ENCODE peak calls at places on chromosomes 6 and 20, in seven cellular contexts. One of them, this sample, is unnamed.

GRCh38 chr6:4732691-4733315 is 43.4 kb upstream of the CDYL start:
- DNase-seq in adipocyte: peak
- DNase-seq in EL: peak
- DNase-seq in NCI-H1436: no peak
- DNase-seq in amygdala: no peak
- DNase-seq in stimulated activated effector memory CD8-positive, alpha-beta T cell treated with anti-CD3 and anti-CD28 coated beads, Interleukin-12 subunit alpha, Interleukin-12 subunit beta, amount 100 ng/mL, for 72 hours: no peak
- DNase-seq in NCI-H2171: no peak
- DNase-seq in this sample: peak

GRCh38 chr20:57000441-57000968 is 265.9 kb downstream of the BMP7 start:
- DNase-seq in adipocyte: no peak
- DNase-seq in EL: no peak
- DNase-seq in NCI-H1436: no peak
- DNase-seq in amygdala: no peak
- DNase-seq in stimulated activated effector memory CD8-positive, alpha-beta T cell treated with anti-CD3 and anti-CD28 coated beads, Interleukin-12 subunit alpha, Interleukin-12 subunit beta, amount 100 ng/mL, for 72 hours: no peak
- DNase-seq in NCI-H2171: no peak
- DNase-seq in this sample: peak

GRCh38 chr20:25020345-25020744 is 27.8 kb upstream of the APMAP start:
- DNase-seq in adipocyte: no peak
- DNase-seq in EL: no peak
- DNase-seq in NCI-H1436: no peak
- DNase-seq in amygdala: no peak
- DNase-seq in stimulated activated effector memory CD8-positive, alpha-beta T cell treated with anti-CD3 and anti-CD28 coated beads, Interleukin-12 subunit alpha, Interleukin-12 subunit beta, amount 100 ng/mL, for 72 hours: no peak
- DNase-seq in NCI-H2171: no peak
- DNase-seq in this sample: no peak

GRCh38 chr6:33492093-33492492 is 37.7 kb downstream of the ZBTB9 start:
- DNase-seq in adipocyte: no peak
- DNase-seq in EL: no peak
- DNase-seq in NCI-H1436: no peak
- DNase-seq in amygdala: no peak
- DNase-seq in stimulated activated effector memory CD8-positive, alpha-beta T cell treated with anti-CD3 and anti-CD28 coated beads, Interleukin-12 subunit alpha, Interleukin-12 subunit beta, amount 100 ng/mL, for 72 hours: no peak
- DNase-seq in NCI-H2171: no peak
- DNase-seq in this sample: no peak

GRCh38 chr20:16712541-16712947 is 17.3 kb upstream of the SNRPB2 start:
- DNase-seq in adipocyte: no peak
- DNase-seq in EL: no peak
- DNase-seq in NCI-H1436: no peak
- DNase-seq in amygdala: no peak
- DNase-seq in stimulated activated effector memory CD8-positive, alpha-beta T cell treated with anti-CD3 and anti-CD28 coated beads, Interleukin-12 subunit alpha, Interleukin-12 subunit beta, amount 100 ng/mL, for 72 hours: no peak
- DNase-seq in NCI-H2171: no peak
- DNase-seq in this sample: no peak

GRCh38 chr6:44451803-44452690 is 64.5 kb downstream of the CDC5L start:
- DNase-seq in adipocyte: no peak
- DNase-seq in EL: no peak
- DNase-seq in NCI-H1436: no peak
- DNase-seq in amygdala: no peak
- DNase-seq in stimulated activated effector memory CD8-positive, alpha-beta T cell treated with anti-CD3 and anti-CD28 coated beads, Interleukin-12 subunit alpha, Interleukin-12 subunit beta, amount 100 ng/mL, for 72 hours: no peak
- DNase-seq in NCI-H2171: no peak
- DNase-seq in this sample: no peak

GRCh38 chr6:18293192-18293904 is 29.0 kb upstream of the DEK start:
- DNase-seq in adipocyte: no peak
- DNase-seq in EL: peak
- DNase-seq in NCI-H1436: no peak
- DNase-seq in amygdala: no peak
- DNase-seq in stimulated activated effector memory CD8-positive, alpha-beta T cell treated with anti-CD3 and anti-CD28 coated beads, Interleukin-12 subunit alpha, Interleukin-12 subunit beta, amount 100 ng/mL, for 72 hours: no peak
- DNase-seq in NCI-H2171: no peak
- DNase-seq in this sample: no peak

GRCh38 chr6:105573138-105573537 is 170.3 kb upstream of the PREP start:
- DNase-seq in adipocyte: no peak
- DNase-seq in EL: peak
- DNase-seq in NCI-H1436: no peak
- DNase-seq in amygdala: no peak
- DNase-seq in stimulated activated effector memory CD8-positive, alpha-beta T cell treated with anti-CD3 and anti-CD28 coated beads, Interleukin-12 subunit alpha, Interleukin-12 subunit beta, amount 100 ng/mL, for 72 hours: no peak
- DNase-seq in NCI-H2171: no peak
- DNase-seq in this sample: no peak

GRCh38 chr6:77650098-77650663 is 2.7 kb upstream of the MEI4 start:
- DNase-seq in adipocyte: no peak
- DNase-seq in EL: peak
- DNase-seq in NCI-H1436: no peak
- DNase-seq in amygdala: no peak
- DNase-seq in stimulated activated effector memory CD8-positive, alpha-beta T cell treated with anti-CD3 and anti-CD28 coated beads, Interleukin-12 subunit alpha, Interleukin-12 subunit beta, amount 100 ng/mL, for 72 hours: no peak
- DNase-seq in NCI-H2171: no peak
- DNase-seq in this sample: no peak

GRCh38 chr20:3758566-3758965 is 9.0 kb downstream of the ADISSP start:
- DNase-seq in adipocyte: no peak
- DNase-seq in EL: no peak
- DNase-seq in NCI-H1436: no peak
- DNase-seq in amygdala: no peak
- DNase-seq in stimulated activated effector memory CD8-positive, alpha-beta T cell treated with anti-CD3 and anti-CD28 coated beads, Interleukin-12 subunit alpha, Interleukin-12 subunit beta, amount 100 ng/mL, for 72 hours: no peak
- DNase-seq in NCI-H2171: no peak
- DNase-seq in this sample: no peak

GRCh38 chr6:136103763-136104311 is 146.3 kb downstream of the MTFR2 start:
- DNase-seq in adipocyte: no peak
- DNase-seq in EL: no peak
- DNase-seq in NCI-H1436: no peak
- DNase-seq in amygdala: no peak
- DNase-seq in stimulated activated effector memory CD8-positive, alpha-beta T cell treated with anti-CD3 and anti-CD28 coated beads, Interleukin-12 subunit alpha, Interleukin-12 subunit beta, amount 100 ng/mL, for 72 hours: no peak
- DNase-seq in NCI-H2171: no peak
- DNase-seq in this sample: no peak

GRCh38 chr6:170037541-170038250 is 253.2 kb downstream of the DLL1 start:
- DNase-seq in adipocyte: no peak
- DNase-seq in EL: no peak
- DNase-seq in NCI-H1436: peak
- DNase-seq in amygdala: no peak
- DNase-seq in stimulated activated effector memory CD8-positive, alpha-beta T cell treated with anti-CD3 and anti-CD28 coated beads, Interleukin-12 subunit alpha, Interleukin-12 subunit beta, amount 100 ng/mL, for 72 hours: no peak
- DNase-seq in NCI-H2171: no peak
- DNase-seq in this sample: no peak

GRCh38 chr6:111524252-111524651 is 41.2 kb upstream of the REV3L start:
- DNase-seq in adipocyte: no peak
- DNase-seq in EL: no peak
- DNase-seq in NCI-H1436: no peak
- DNase-seq in amygdala: no peak
- DNase-seq in stimulated activated effector memory CD8-positive, alpha-beta T cell treated with anti-CD3 and anti-CD28 coated beads, Interleukin-12 subunit alpha, Interleukin-12 subunit beta, amount 100 ng/mL, for 72 hours: no peak
- DNase-seq in NCI-H2171: no peak
- DNase-seq in this sample: no peak

GRCh38 chr20:18133962-18134361 is 3.7 kb upstream of the KAT14 start:
- DNase-seq in adipocyte: no peak
- DNase-seq in EL: no peak
- DNase-seq in NCI-H1436: no peak
- DNase-seq in amygdala: no peak
- DNase-seq in stimulated activated effector memory CD8-positive, alpha-beta T cell treated with anti-CD3 and anti-CD28 coated beads, Interleukin-12 subunit alpha, Interleukin-12 subunit beta, amount 100 ng/mL, for 72 hours: no peak
- DNase-seq in NCI-H2171: no peak
- DNase-seq in this sample: peak

GRCh38 chr6:120005292-120005976 is 655.9 kb upstream of the MAN1A1 start:
- DNase-seq in adipocyte: no peak
- DNase-seq in EL: peak
- DNase-seq in NCI-H1436: peak
- DNase-seq in amygdala: no peak
- DNase-seq in stimulated activated effector memory CD8-positive, alpha-beta T cell treated with anti-CD3 and anti-CD28 coated beads, Interleukin-12 subunit alpha, Interleukin-12 subunit beta, amount 100 ng/mL, for 72 hours: no peak
- DNase-seq in NCI-H2171: peak
- DNase-seq in this sample: no peak

GRCh38 chr20:33211817-33212424 is 5.2 kb upstream of the BPIFA3 start:
- DNase-seq in adipocyte: peak
- DNase-seq in EL: peak
- DNase-seq in NCI-H1436: peak
- DNase-seq in amygdala: no peak
- DNase-seq in stimulated activated effector memory CD8-positive, alpha-beta T cell treated with anti-CD3 and anti-CD28 coated beads, Interleukin-12 subunit alpha, Interleukin-12 subunit beta, amount 100 ng/mL, for 72 hours: no peak
- DNase-seq in NCI-H2171: peak
- DNase-seq in this sample: peak

GRCh38 chr6:114240800-114241199 is 102.0 kb downstream of the HS3ST5 start:
- DNase-seq in adipocyte: no peak
- DNase-seq in EL: no peak
- DNase-seq in NCI-H1436: no peak
- DNase-seq in amygdala: no peak
- DNase-seq in stimulated activated effector memory CD8-positive, alpha-beta T cell treated with anti-CD3 and anti-CD28 coated beads, Interleukin-12 subunit alpha, Interleukin-12 subunit beta, amount 100 ng/mL, for 72 hours: no peak
- DNase-seq in NCI-H2171: no peak
- DNase-seq in this sample: peak

GRCh38 chr6:34237316-34237721 is 646 bp downstream of the HMGA1 start:
- DNase-seq in adipocyte: peak
- DNase-seq in EL: no peak
- DNase-seq in NCI-H1436: no peak
- DNase-seq in amygdala: no peak
- DNase-seq in stimulated activated effector memory CD8-positive, alpha-beta T cell treated with anti-CD3 and anti-CD28 coated beads, Interleukin-12 subunit alpha, Interleukin-12 subunit beta, amount 100 ng/mL, for 72 hours: no peak
- DNase-seq in NCI-H2171: peak
- DNase-seq in this sample: no peak

GRCh38 chr20:5918856-5919633 is 31.3 kb downstream of the TRMT6 start:
- DNase-seq in adipocyte: peak
- DNase-seq in EL: peak
- DNase-seq in NCI-H1436: no peak
- DNase-seq in amygdala: no peak
- DNase-seq in stimulated activated effector memory CD8-positive, alpha-beta T cell treated with anti-CD3 and anti-CD28 coated beads, Interleukin-12 subunit alpha, Interleukin-12 subunit beta, amount 100 ng/mL, for 72 hours: no peak
- DNase-seq in NCI-H2171: no peak
- DNase-seq in this sample: peak

GRCh38 chr20:56429496-56429895 is 17.4 kb downstream of the CASS4 start:
- DNase-seq in adipocyte: peak
- DNase-seq in EL: peak
- DNase-seq in NCI-H1436: no peak
- DNase-seq in amygdala: no peak
- DNase-seq in stimulated activated effector memory CD8-positive, alpha-beta T cell treated with anti-CD3 and anti-CD28 coated beads, Interleukin-12 subunit alpha, Interleukin-12 subunit beta, amount 100 ng/mL, for 72 hours: no peak
- DNase-seq in NCI-H2171: no peak
- DNase-seq in this sample: no peak

GRCh38 chr20:16709017-16709416 is 20.8 kb upstream of the SNRPB2 start:
- DNase-seq in adipocyte: no peak
- DNase-seq in EL: no peak
- DNase-seq in NCI-H1436: no peak
- DNase-seq in amygdala: no peak
- DNase-seq in stimulated activated effector memory CD8-positive, alpha-beta T cell treated with anti-CD3 and anti-CD28 coated beads, Interleukin-12 subunit alpha, Interleukin-12 subunit beta, amount 100 ng/mL, for 72 hours: no peak
- DNase-seq in NCI-H2171: no peak
- DNase-seq in this sample: no peak

GRCh38 chr6:165556116-165556843 is 106.8 kb downstream of the PDE10A start:
- DNase-seq in adipocyte: no peak
- DNase-seq in EL: no peak
- DNase-seq in NCI-H1436: no peak
- DNase-seq in amygdala: no peak
- DNase-seq in stimulated activated effector memory CD8-positive, alpha-beta T cell treated with anti-CD3 and anti-CD28 coated beads, Interleukin-12 subunit alpha, Interleukin-12 subunit beta, amount 100 ng/mL, for 72 hours: no peak
- DNase-seq in NCI-H2171: no peak
- DNase-seq in this sample: peak

GRCh38 chr6:142802124-142802523 is 142.9 kb downstream of the HIVEP2 start:
- DNase-seq in adipocyte: peak
- DNase-seq in EL: peak
- DNase-seq in NCI-H1436: no peak
- DNase-seq in amygdala: no peak
- DNase-seq in stimulated activated effector memory CD8-positive, alpha-beta T cell treated with anti-CD3 and anti-CD28 coated beads, Interleukin-12 subunit alpha, Interleukin-12 subunit beta, amount 100 ng/mL, for 72 hours: no peak
- DNase-seq in NCI-H2171: no peak
- DNase-seq in this sample: peak

GRCh38 chr6:113371106-113371505 is 486.0 kb upstream of the MARCKS start:
- DNase-seq in adipocyte: no peak
- DNase-seq in EL: peak
- DNase-seq in NCI-H1436: no peak
- DNase-seq in amygdala: no peak
- DNase-seq in stimulated activated effector memory CD8-positive, alpha-beta T cell treated with anti-CD3 and anti-CD28 coated beads, Interleukin-12 subunit alpha, Interleukin-12 subunit beta, amount 100 ng/mL, for 72 hours: no peak
- DNase-seq in NCI-H2171: no peak
- DNase-seq in this sample: no peak

GRCh38 chr6:20741490-20741889 is 207.2 kb downstream of the CDKAL1 start:
- DNase-seq in adipocyte: no peak
- DNase-seq in EL: no peak
- DNase-seq in NCI-H1436: no peak
- DNase-seq in amygdala: no peak
- DNase-seq in stimulated activated effector memory CD8-positive, alpha-beta T cell treated with anti-CD3 and anti-CD28 coated beads, Interleukin-12 subunit alpha, Interleukin-12 subunit beta, amount 100 ng/mL, for 72 hours: no peak
- DNase-seq in NCI-H2171: no peak
- DNase-seq in this sample: no peak

GRCh38 chr6:168540713-168541291 is 99.8 kb downstream of the SMOC2 start:
- DNase-seq in adipocyte: no peak
- DNase-seq in EL: no peak
- DNase-seq in NCI-H1436: no peak
- DNase-seq in amygdala: no peak
- DNase-seq in stimulated activated effector memory CD8-positive, alpha-beta T cell treated with anti-CD3 and anti-CD28 coated beads, Interleukin-12 subunit alpha, Interleukin-12 subunit beta, amount 100 ng/mL, for 72 hours: no peak
- DNase-seq in NCI-H2171: no peak
- DNase-seq in this sample: no peak

GRCh38 chr6:157962601-157963084 is 19.0 kb upstream of the SYNJ2 start:
- DNase-seq in adipocyte: peak
- DNase-seq in EL: peak
- DNase-seq in NCI-H1436: no peak
- DNase-seq in amygdala: no peak
- DNase-seq in stimulated activated effector memory CD8-positive, alpha-beta T cell treated with anti-CD3 and anti-CD28 coated beads, Interleukin-12 subunit alpha, Interleukin-12 subunit beta, amount 100 ng/mL, for 72 hours: no peak
- DNase-seq in NCI-H2171: no peak
- DNase-seq in this sample: no peak

GRCh38 chr6:42047220-42047590 is 3.1 kb upstream of the TAF8 start:
- DNase-seq in adipocyte: peak
- DNase-seq in EL: no peak
- DNase-seq in NCI-H1436: no peak
- DNase-seq in amygdala: no peak
- DNase-seq in stimulated activated effector memory CD8-positive, alpha-beta T cell treated with anti-CD3 and anti-CD28 coated beads, Interleukin-12 subunit alpha, Interleukin-12 subunit beta, amount 100 ng/mL, for 72 hours: no peak
- DNase-seq in NCI-H2171: no peak
- DNase-seq in this sample: no peak

GRCh38 chr6:107560657-107561056 is 70.7 kb downstream of the SOBP start:
- DNase-seq in adipocyte: no peak
- DNase-seq in EL: no peak
- DNase-seq in NCI-H1436: no peak
- DNase-seq in amygdala: no peak
- DNase-seq in stimulated activated effector memory CD8-positive, alpha-beta T cell treated with anti-CD3 and anti-CD28 coated beads, Interleukin-12 subunit alpha, Interleukin-12 subunit beta, amount 100 ng/mL, for 72 hours: no peak
- DNase-seq in NCI-H2171: no peak
- DNase-seq in this sample: no peak

GRCh38 chr6:41072836-41073202 is at the start of gene NFYA:
- DNase-seq in adipocyte: no peak
- DNase-seq in EL: no peak
- DNase-seq in NCI-H1436: no peak
- DNase-seq in amygdala: peak
- DNase-seq in stimulated activated effector memory CD8-positive, alpha-beta T cell treated with anti-CD3 and anti-CD28 coated beads, Interleukin-12 subunit alpha, Interleukin-12 subunit beta, amount 100 ng/mL, for 72 hours: no peak
- DNase-seq in NCI-H2171: no peak
- DNase-seq in this sample: no peak

This sample was measured in epithelial cell of prostate.